ENCODE peak calls at places on chromosome 5, in nine cellular contexts. One of them, this sample, is unnamed.

GRCh38 chr5:68709229-68709628 is 384.6 kb upstream of the SLC30A5 start:
- DNase-seq in osteoblast: no peak
- DNase-seq in PC-3: no peak
- DNase-seq in thoracic aorta: no peak
- DNase-seq in psoas muscle: peak
- DNase-seq in lower lobe of right lung: no peak
- DNase-seq in heart left ventricle: peak
- DNase-seq in sigmoid colon: no peak
- DNase-seq in fibroblast of lung: no peak
- DNase-seq in this sample: no peak

GRCh38 chr5:5492087-5492933 is 69.8 kb downstream of the ICE1 start:
- DNase-seq in psoas muscle: no peak
- DNase-seq in fibroblast of lung: peak
- DNase-seq in osteoblast: peak
- DNase-seq in heart left ventricle: no peak
- DNase-seq in thoracic aorta: no peak
- DNase-seq in sigmoid colon: no peak
- DNase-seq in lower lobe of right lung: no peak
- DNase-seq in PC-3: peak
- DNase-seq in this sample: no peak

GRCh38 chr5:62979472-62979871 is 400.9 kb downstream of the LRRC70 start:
- DNase-seq in heart left ventricle: no peak
- DNase-seq in thoracic aorta: no peak
- DNase-seq in sigmoid colon: no peak
- DNase-seq in psoas muscle: no peak
- DNase-seq in lower lobe of right lung: no peak
- DNase-seq in PC-3: no peak
- DNase-seq in fibroblast of lung: no peak
- DNase-seq in osteoblast: no peak
- DNase-seq in this sample: no peak

GRCh38 chr5:122773615-122774014 is 1.3 kb upstream of the SNX2 start:
- DNase-seq in osteoblast: no peak
- DNase-seq in fibroblast of lung: no peak
- DNase-seq in lower lobe of right lung: no peak
- DNase-seq in PC-3: no peak
- DNase-seq in heart left ventricle: no peak
- DNase-seq in sigmoid colon: no peak
- DNase-seq in thoracic aorta: no peak
- DNase-seq in psoas muscle: no peak
- DNase-seq in this sample: no peak

GRCh38 chr5:143008809-143009521 is 238.8 kb downstream of the ARHGAP26 start:
- DNase-seq in thoracic aorta: no peak
- DNase-seq in osteoblast: peak
- DNase-seq in heart left ventricle: no peak
- DNase-seq in psoas muscle: no peak
- DNase-seq in lower lobe of right lung: peak
- DNase-seq in PC-3: peak
- DNase-seq in fibroblast of lung: peak
- DNase-seq in sigmoid colon: no peak
- DNase-seq in this sample: no peak

GRCh38 chr5:151598984-151599383 is 7.9 kb upstream of the FAT2 start:
- DNase-seq in thoracic aorta: no peak
- DNase-seq in fibroblast of lung: no peak
- DNase-seq in lower lobe of right lung: no peak
- DNase-seq in heart left ventricle: no peak
- DNase-seq in PC-3: peak
- DNase-seq in sigmoid colon: no peak
- DNase-seq in osteoblast: no peak
- DNase-seq in psoas muscle: no peak
- DNase-seq in this sample: no peak

GRCh38 chr5:119330367-119331183 is 25.2 kb upstream of the TNFAIP8 start:
- DNase-seq in sigmoid colon: no peak
- DNase-seq in psoas muscle: no peak
- DNase-seq in osteoblast: no peak
- DNase-seq in thoracic aorta: no peak
- DNase-seq in fibroblast of lung: no peak
- DNase-seq in PC-3: no peak
- DNase-seq in heart left ventricle: no peak
- DNase-seq in lower lobe of right lung: no peak
- DNase-seq in this sample: no peak

GRCh38 chr5:146515473-146516150 is 378 bp downstream of the GPR151 start:
- DNase-seq in PC-3: no peak
- DNase-seq in lower lobe of right lung: no peak
- DNase-seq in psoas muscle: no peak
- DNase-seq in thoracic aorta: no peak
- DNase-seq in heart left ventricle: no peak
- DNase-seq in osteoblast: no peak
- DNase-seq in sigmoid colon: no peak
- DNase-seq in fibroblast of lung: no peak
- DNase-seq in this sample: no peak

GRCh38 chr5:24110019-24110615 is 534.7 kb downstream of the CDH10 start:
- DNase-seq in lower lobe of right lung: no peak
- DNase-seq in thoracic aorta: no peak
- DNase-seq in PC-3: peak
- DNase-seq in osteoblast: peak
- DNase-seq in fibroblast of lung: peak
- DNase-seq in psoas muscle: no peak
- DNase-seq in heart left ventricle: no peak
- DNase-seq in sigmoid colon: no peak
- DNase-seq in this sample: no peak

GRCh38 chr5:74544811-74545210 is 95.7 kb downstream of the ENC1 start:
- DNase-seq in osteoblast: no peak
- DNase-seq in thoracic aorta: no peak
- DNase-seq in PC-3: no peak
- DNase-seq in psoas muscle: no peak
- DNase-seq in sigmoid colon: no peak
- DNase-seq in heart left ventricle: no peak
- DNase-seq in fibroblast of lung: no peak
- DNase-seq in lower lobe of right lung: no peak
- DNase-seq in this sample: no peak

GRCh38 chr5:74543162-74543995 is 97.1 kb downstream of the ENC1 start:
- DNase-seq in PC-3: peak
- DNase-seq in lower lobe of right lung: no peak
- DNase-seq in osteoblast: peak
- DNase-seq in psoas muscle: no peak
- DNase-seq in fibroblast of lung: peak
- DNase-seq in heart left ventricle: no peak
- DNase-seq in sigmoid colon: no peak
- DNase-seq in thoracic aorta: peak
- DNase-seq in this sample: no peak

GRCh38 chr5:74540582-74540981 is 99.9 kb downstream of the ENC1 start:
- DNase-seq in thoracic aorta: no peak
- DNase-seq in heart left ventricle: no peak
- DNase-seq in sigmoid colon: no peak
- DNase-seq in lower lobe of right lung: no peak
- DNase-seq in psoas muscle: no peak
- DNase-seq in PC-3: no peak
- DNase-seq in fibroblast of lung: no peak
- DNase-seq in osteoblast: no peak
- DNase-seq in this sample: no peak

GRCh38 chr5:74541381-74541781 is 99.1 kb downstream of the ENC1 start:
- DNase-seq in heart left ventricle: no peak
- DNase-seq in sigmoid colon: no peak
- DNase-seq in PC-3: peak
- DNase-seq in lower lobe of right lung: no peak
- DNase-seq in thoracic aorta: no peak
- DNase-seq in psoas muscle: no peak
- DNase-seq in osteoblast: no peak
- DNase-seq in fibroblast of lung: peak
- DNase-seq in this sample: no peak

DNA sequence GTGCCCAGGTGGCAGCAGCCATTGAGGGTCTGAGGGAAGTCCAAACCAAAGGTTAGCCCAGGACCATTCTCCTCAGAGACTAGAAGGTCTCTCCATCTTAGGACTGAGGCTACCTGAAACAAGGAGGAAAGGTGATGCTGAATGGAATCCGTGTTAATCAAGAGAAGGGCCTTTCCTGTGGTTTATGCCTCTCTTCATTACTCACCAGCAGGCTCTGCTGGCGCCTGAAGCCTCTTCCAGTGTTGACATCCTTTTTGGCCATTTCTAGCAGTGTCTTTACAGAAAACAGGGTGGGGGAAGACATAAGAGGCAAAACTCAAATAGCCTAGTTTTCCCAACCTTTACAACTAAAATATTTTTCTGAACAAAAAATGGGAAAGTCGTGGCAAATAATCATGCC is 98.1 kb downstream of the ENC1 start:
- DNase-seq in lower lobe of right lung: no peak
- DNase-seq in heart left ventricle: no peak
- DNase-seq in osteoblast: no peak
- DNase-seq in psoas muscle: no peak
- DNase-seq in sigmoid colon: no peak
- DNase-seq in thoracic aorta: no peak
- DNase-seq in fibroblast of lung: peak
- DNase-seq in PC-3: peak
- DNase-seq in this sample: no peak
- TF ChIP-seq CTCF in lower lobe of right lung: no peak
- TF ChIP-seq CTCF in heart left ventricle: no peak
- TF ChIP-seq CTCF in osteoblast: peak
- TF ChIP-seq CTCF in psoas muscle: no peak
- TF ChIP-seq CTCF in sigmoid colon: no peak
- TF ChIP-seq CTCF in thoracic aorta: no peak
- TF ChIP-seq CTCF in fibroblast of lung: no peak
- TF ChIP-seq CTCF in PC-3: no peak
- TF ChIP-seq CTCF in this sample: no peak

GRCh38 chr5:176743136-176743827 is 67.1 kb upstream of the UNC5A start:
- DNase-seq in fibroblast of lung: no peak
- DNase-seq in thoracic aorta: no peak
- DNase-seq in osteoblast: peak
- DNase-seq in lower lobe of right lung: no peak
- DNase-seq in heart left ventricle: no peak
- DNase-seq in PC-3: no peak
- DNase-seq in psoas muscle: no peak
- DNase-seq in sigmoid colon: no peak
- DNase-seq in this sample: peak
- H3K4me3 ChIP-seq in fibroblast of lung: no peak
- H3K4me3 ChIP-seq in thoracic aorta: no peak
- H3K4me3 ChIP-seq in osteoblast: no peak
- H3K4me3 ChIP-seq in lower lobe of right lung: no peak
- H3K4me3 ChIP-seq in heart left ventricle: peak
- H3K4me3 ChIP-seq in PC-3: peak
- H3K4me3 ChIP-seq in psoas muscle: no peak
- H3K4me3 ChIP-seq in sigmoid colon: no peak
- H3K4me3 ChIP-seq in this sample: peak

DNA sequence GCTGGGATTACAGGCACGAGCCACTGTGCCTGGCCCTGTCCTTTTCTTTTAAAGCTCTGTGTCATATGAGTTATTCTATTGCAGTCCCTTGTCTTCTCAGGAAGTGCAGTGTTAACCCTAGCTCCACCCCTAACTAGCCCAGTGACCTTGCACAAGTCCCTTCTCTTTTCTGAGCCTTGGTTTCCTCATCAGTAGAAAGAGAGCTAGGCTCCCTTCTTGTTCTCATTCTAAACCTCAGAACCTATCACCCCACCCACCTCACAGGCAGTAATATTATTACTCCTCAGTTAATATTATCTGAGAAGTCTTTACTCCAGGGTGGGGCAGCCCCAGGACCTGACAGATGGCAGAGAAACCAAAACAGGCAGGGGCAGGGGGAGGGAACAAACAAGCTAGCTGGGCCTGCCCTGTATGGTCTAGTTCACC is 7.2 kb downstream of the CYFIP2 start:
- DNase-seq in PC-3: no peak
- DNase-seq in fibroblast of lung: no peak
- DNase-seq in psoas muscle: no peak
- DNase-seq in heart left ventricle: no peak
- DNase-seq in lower lobe of right lung: no peak
- DNase-seq in osteoblast: no peak
- DNase-seq in sigmoid colon: no peak
- DNase-seq in thoracic aorta: no peak
- DNase-seq in this sample: no peak
- H3K27ac ChIP-seq in PC-3: no peak
- H3K27ac ChIP-seq in fibroblast of lung: no peak
- H3K27ac ChIP-seq in psoas muscle: no peak
- H3K27ac ChIP-seq in heart left ventricle: no peak
- H3K27ac ChIP-seq in lower lobe of right lung: peak
- H3K27ac ChIP-seq in osteoblast: no peak
- H3K27ac ChIP-seq in sigmoid colon: no peak
- H3K27ac ChIP-seq in thoracic aorta: no peak
- H3K27ac ChIP-seq in this sample: no peak

GRCh38 chr5:113292535-113292934 is 142.3 kb downstream of the TSSK1B start:
- DNase-seq in sigmoid colon: no peak
- DNase-seq in PC-3: no peak
- DNase-seq in lower lobe of right lung: no peak
- DNase-seq in thoracic aorta: no peak
- DNase-seq in fibroblast of lung: no peak
- DNase-seq in osteoblast: no peak
- DNase-seq in heart left ventricle: no peak
- DNase-seq in psoas muscle: no peak
- DNase-seq in this sample: no peak

GRCh38 chr5:113293068-113293571 is 141.7 kb downstream of the TSSK1B start:
- DNase-seq in lower lobe of right lung: no peak
- DNase-seq in osteoblast: peak
- DNase-seq in fibroblast of lung: peak
- DNase-seq in PC-3: peak
- DNase-seq in heart left ventricle: no peak
- DNase-seq in thoracic aorta: no peak
- DNase-seq in psoas muscle: no peak
- DNase-seq in sigmoid colon: no peak
- DNase-seq in this sample: no peak

GRCh38 chr5:113293613-113294340 is 141.0 kb downstream of the TSSK1B start:
- DNase-seq in fibroblast of lung: peak
- DNase-seq in heart left ventricle: no peak
- DNase-seq in sigmoid colon: no peak
- DNase-seq in psoas muscle: no peak
- DNase-seq in lower lobe of right lung: no peak
- DNase-seq in osteoblast: peak
- DNase-seq in thoracic aorta: no peak
- DNase-seq in PC-3: peak
- DNase-seq in this sample: no peak

GRCh38 chr5:113295111-113295539 is 139.7 kb downstream of the TSSK1B start:
- DNase-seq in heart left ventricle: no peak
- DNase-seq in psoas muscle: no peak
- DNase-seq in osteoblast: no peak
- DNase-seq in thoracic aorta: no peak
- DNase-seq in lower lobe of right lung: no peak
- DNase-seq in PC-3: peak
- DNase-seq in fibroblast of lung: no peak
- DNase-seq in sigmoid colon: no peak
- DNase-seq in this sample: no peak

DNA sequence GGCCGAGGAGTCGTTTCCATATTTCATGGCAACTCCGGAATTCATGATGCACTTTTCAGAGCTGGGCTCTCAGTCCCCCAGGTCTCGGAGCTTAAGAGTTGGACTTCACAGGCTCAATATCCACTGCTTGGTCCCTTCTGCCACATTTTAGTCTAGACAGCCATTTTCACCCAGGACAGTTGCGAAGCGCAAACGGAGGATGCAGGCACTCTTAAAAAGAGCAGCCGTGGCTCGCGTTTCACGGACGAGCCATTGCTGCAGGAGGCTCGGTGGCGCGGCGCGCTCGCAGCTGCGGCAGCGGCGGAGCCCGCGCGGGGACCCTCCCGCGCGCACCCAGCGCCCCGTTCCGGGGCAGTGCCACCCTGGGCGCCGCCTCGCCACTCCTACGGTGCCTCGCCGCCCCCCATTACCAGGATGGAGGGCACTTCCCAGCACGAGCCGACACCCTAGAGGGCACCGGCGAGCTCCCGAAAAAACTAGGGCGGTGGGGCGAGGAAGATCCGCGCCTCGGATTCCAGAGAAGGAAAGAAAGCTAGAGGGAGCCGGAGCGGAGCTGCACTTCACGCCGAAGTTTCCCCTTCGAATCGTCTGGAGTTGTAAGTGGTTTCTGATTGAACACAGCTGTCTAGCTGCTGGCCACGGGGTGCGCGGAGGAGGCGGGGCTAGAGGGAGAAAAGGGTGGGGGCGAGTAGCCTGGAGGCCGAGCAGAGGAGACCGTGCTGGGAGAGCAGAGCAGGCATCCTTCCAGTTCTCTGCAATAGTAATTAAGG is 140.3 kb downstream of the TSSK1B start:
- DNase-seq in fibroblast of lung: peak
- DNase-seq in psoas muscle: peak
- DNase-seq in heart left ventricle: peak
- DNase-seq in PC-3: peak
- DNase-seq in sigmoid colon: peak
- DNase-seq in osteoblast: peak
- DNase-seq in lower lobe of right lung: peak
- DNase-seq in thoracic aorta: peak
- DNase-seq in this sample: peak
- TF ChIP-seq CTCF in fibroblast of lung: peak
- TF ChIP-seq CTCF in psoas muscle: no peak
- TF ChIP-seq CTCF in heart left ventricle: no peak
- TF ChIP-seq CTCF in PC-3: peak
- TF ChIP-seq CTCF in sigmoid colon: no peak
- TF ChIP-seq CTCF in osteoblast: no peak
- TF ChIP-seq CTCF in lower lobe of right lung: peak
- TF ChIP-seq CTCF in thoracic aorta: no peak
- TF ChIP-seq CTCF in this sample: no peak